ENCODE peak calls at places on chromosomes 13 and 19, in four cellular contexts. B is K562, W is SK-N-SH, E is HepG2. I is an unnamed sample.

GRCh38 chr19:18429717-18430416 is 8.1 kb downstream of the ISYNA1 start:
- DNase-seq in B (no peak), W (no peak), E (no peak), I (no peak)

GRCh38 chr13:41985788-41986508 is 25.0 kb upstream of the VWA8 start:
- DNase-seq in B (no peak), W (peak; percentile 31), E (no peak), I (no peak)

GRCh38 chr13:28744656-28745055 is 25.9 kb upstream of the SLC46A3 start:
- DNase-seq in B (no peak), W (no peak), E (no peak), I (peak; percentile 50)

GRCh38 chr13:100106705-100107104 is 17.8 kb downstream of the PCCA start:
- DNase-seq in B (no peak), W (no peak), E (no peak), I (no peak)

GRCh38 chr13:71721117-71721516 is 145.9 kb downstream of the DACH1 start:
- DNase-seq in B (no peak), W (no peak), E (no peak), I (no peak)

GRCh38 chr13:82747948-82748347 is 1134.3 kb downstream of the SLITRK1 start:
- DNase-seq in B (no peak), W (no peak), E (no peak), I (no peak)

GRCh38 chr19:16825312-16826168 is 3.7 kb upstream of the SIN3B start:
- DNase-seq in B (no peak), W (peak; percentile 33), E (no peak), I (no peak)

GRCh38 chr19:45019187-45019586 is 17.9 kb downstream of the RELB start:
- DNase-seq in B (no peak), W (no peak), E (no peak), I (no peak)

GRCh38 chr19:1097810-1098176 is 2.6 kb upstream of the POLR2E start:
- DNase-seq in B (no peak), W (no peak), E (peak; percentile 89), I (no peak)

GRCh38 chr13:47945738-47946137 is 55.3 kb downstream of the SUCLA2 start:
- DNase-seq in B (no peak), W (no peak), E (peak; percentile 4), I (no peak)

GRCh38 chr13:47632311-47632710 is 368.8 kb downstream of the SUCLA2 start:
- DNase-seq in B (no peak), W (no peak), E (no peak), I (no peak)

GRCh38 chr13:73261739-73262216 is 203.0 kb downstream of the KLF5 start:
- DNase-seq in B (no peak), W (no peak), E (no peak), I (no peak)

GRCh38 chr19:51621178-51621577 is 9.0 kb downstream of the SIGLEC5 start:
- DNase-seq in B (no peak), W (no peak), E (no peak), I (peak; percentile 96)

GRCh38 chr13:102466836-102467235 is 65.0 kb upstream of the FGF14 start:
- DNase-seq in B (no peak), W (no peak), E (no peak), I (no peak)

GRCh38 chr13:104979281-104979680 is 1556.2 kb downstream of the EFNB2 start:
- DNase-seq in B (no peak), W (no peak), E (no peak), I (no peak)

GRCh38 chr13:42114912-42115311 is 66.5 kb downstream of the DGKH start:
- DNase-seq in B (no peak), W (no peak), E (no peak), I (no peak)

GRCh38 chr13:50124536-50125305 is 109.5 kb downstream of the KCNRG start:
- DNase-seq in B (peak; percentile 37), W (peak; percentile 99), E (peak; percentile 33), I (peak; percentile 98)

GRCh38 chr19:2887391-2887914 is 13.3 kb upstream of the ZNF57 start:
- DNase-seq in B (peak; percentile 47), W (peak; percentile 78), E (peak; percentile 76), I (peak; percentile 15)

GRCh38 chr19:16649734-16650133 is 10.2 kb downstream of the SMIM7 start:
- DNase-seq in B (no peak), W (no peak), E (no peak), I (no peak)

GRCh38 chr13:45786293-45786920 is 65.1 kb downstream of the SIAH3 start:
- DNase-seq in B (no peak), W (peak; percentile 34), E (no peak), I (no peak)

GRCh38 chr19:32626969-32627368 is 46.0 kb downstream of the PDCD5 start:
- DNase-seq in B (no peak), W (no peak), E (no peak), I (no peak)

GRCh38 chr19:10617409-10618121 is 7.8 kb upstream of the SLC44A2 start:
- DNase-seq in B (peak; percentile 42), W (peak; percentile 11), E (no peak), I (no peak)

GRCh38 chr19:3396881-3397265 is 30.5 kb downstream of the NFIC start:
- DNase-seq in B (no peak), W (no peak), E (no peak), I (no peak)

GRCh38 chr19:54662730-54663129 is at the start of gene LILRB4:
- DNase-seq in B (peak; percentile 28), W (no peak), E (no peak), I (no peak)

GRCh38 chr13:78595819-78596700 is 7.3 kb downstream of the POU4F1 start:
- DNase-seq in B (no peak), W (peak; percentile 84), E (peak; percentile 12), I (peak; percentile 27)
- TF ChIP-seq GABPA in B (no peak), W (no peak), E (no peak), I (no peak)

DNA sequence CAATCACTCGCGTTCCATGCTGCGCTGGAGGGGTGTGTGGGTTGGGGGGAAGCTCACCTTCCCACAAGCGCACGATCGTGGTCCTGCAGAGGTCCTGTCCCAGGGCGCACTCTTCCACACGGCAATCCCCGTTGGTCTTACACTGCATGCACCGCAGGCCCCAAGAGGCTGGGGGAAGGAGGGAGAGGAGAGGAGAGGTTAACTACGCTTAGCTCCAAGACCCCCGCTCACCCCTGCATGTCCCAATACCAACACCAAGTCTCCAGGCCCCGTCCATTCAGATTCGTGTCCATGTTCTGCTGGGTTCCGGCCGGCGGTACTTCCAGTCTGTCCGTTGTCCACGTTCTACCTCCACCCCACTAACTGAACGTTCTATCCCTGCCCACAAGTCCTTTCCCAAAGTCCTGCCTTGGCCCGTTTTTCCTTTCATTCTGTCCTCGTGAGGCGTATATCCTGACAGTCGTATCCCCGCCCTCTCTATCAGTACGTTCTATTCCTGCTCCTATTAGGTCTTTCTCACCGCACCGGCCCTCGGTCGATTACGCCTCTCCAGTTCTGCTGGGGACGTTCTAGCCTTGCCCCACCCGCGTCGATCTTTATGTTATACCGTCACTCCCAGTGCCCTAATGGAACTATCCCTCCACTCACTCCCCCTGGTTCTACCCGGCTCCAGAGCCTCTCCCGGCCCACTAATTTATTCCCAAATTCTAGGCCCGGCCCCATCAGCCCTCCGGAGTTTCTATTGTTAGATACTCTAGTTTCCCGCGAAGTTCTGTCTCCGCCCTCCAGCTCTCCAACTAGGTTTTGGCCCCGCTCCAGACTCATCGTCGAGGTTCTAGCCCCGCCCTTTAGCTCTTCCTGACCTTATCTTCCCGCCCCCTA is 2.2 kb downstream of the PLAUR start:
- DNase-seq in B (peak; percentile 94), W (no peak), E (no peak), I (no peak)
- TF ChIP-seq GABPA in B (no peak), W (no peak), E (no peak), I (no peak)

GRCh38 chr13:112799394-112799793 is 109.6 kb downstream of the ATP11A start:
- DNase-seq in B (no peak), W (no peak), E (no peak), I (no peak)
- TF ChIP-seq GABPA in B (no peak), W (no peak), E (no peak), I (no peak)

GRCh38 chr19:57512845-57513244 is 13.1 kb downstream of the ZNF773 start:
- DNase-seq in B (no peak), W (no peak), E (no peak), I (no peak)
- TF ChIP-seq GABPA in B (no peak), W (no peak), E (no peak), I (no peak)

DNA sequence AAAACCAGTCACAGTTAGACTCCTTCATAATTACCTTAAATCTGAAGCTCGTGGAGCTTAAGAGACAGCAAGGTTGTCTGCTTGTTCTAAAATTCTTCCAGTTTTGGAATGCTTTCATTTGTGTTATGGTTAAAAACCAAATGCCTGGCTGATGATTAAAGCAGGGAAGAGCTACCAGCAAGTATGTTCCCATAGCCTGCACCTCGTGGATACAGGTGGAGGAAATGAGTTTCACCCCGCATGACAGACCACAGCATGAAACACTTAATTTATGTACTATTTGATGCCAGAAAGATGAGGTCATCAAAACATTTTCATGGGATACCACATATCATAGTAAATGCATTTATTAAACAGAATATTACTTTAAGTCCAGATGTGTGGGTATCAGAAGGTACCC is 416 bp upstream of the DOCK9 start:
- DNase-seq in B (no peak), W (no peak), E (no peak), I (no peak)
- TF ChIP-seq GABPA in B (no peak), W (no peak), E (no peak), I (no peak)

GRCh38 chr19:42403586-42403985 is 13.5 kb upstream of the CNFN start:
- DNase-seq in B (no peak), W (no peak), E (no peak), I (no peak)

GRCh38 chr19:42402376-42403116 is 12.4 kb upstream of the CNFN start:
- DNase-seq in B (no peak), W (peak; percentile 56), E (no peak), I (no peak)

GRCh38 chr19:42400404-42400803 is 10.3 kb upstream of the CNFN start:
- DNase-seq in B (no peak), W (no peak), E (no peak), I (no peak)

GRCh38 chr19:42397315-42398166 is 7.4 kb upstream of the CNFN start:
- DNase-seq in B (no peak), W (no peak), E (no peak), I (no peak)

DNA sequence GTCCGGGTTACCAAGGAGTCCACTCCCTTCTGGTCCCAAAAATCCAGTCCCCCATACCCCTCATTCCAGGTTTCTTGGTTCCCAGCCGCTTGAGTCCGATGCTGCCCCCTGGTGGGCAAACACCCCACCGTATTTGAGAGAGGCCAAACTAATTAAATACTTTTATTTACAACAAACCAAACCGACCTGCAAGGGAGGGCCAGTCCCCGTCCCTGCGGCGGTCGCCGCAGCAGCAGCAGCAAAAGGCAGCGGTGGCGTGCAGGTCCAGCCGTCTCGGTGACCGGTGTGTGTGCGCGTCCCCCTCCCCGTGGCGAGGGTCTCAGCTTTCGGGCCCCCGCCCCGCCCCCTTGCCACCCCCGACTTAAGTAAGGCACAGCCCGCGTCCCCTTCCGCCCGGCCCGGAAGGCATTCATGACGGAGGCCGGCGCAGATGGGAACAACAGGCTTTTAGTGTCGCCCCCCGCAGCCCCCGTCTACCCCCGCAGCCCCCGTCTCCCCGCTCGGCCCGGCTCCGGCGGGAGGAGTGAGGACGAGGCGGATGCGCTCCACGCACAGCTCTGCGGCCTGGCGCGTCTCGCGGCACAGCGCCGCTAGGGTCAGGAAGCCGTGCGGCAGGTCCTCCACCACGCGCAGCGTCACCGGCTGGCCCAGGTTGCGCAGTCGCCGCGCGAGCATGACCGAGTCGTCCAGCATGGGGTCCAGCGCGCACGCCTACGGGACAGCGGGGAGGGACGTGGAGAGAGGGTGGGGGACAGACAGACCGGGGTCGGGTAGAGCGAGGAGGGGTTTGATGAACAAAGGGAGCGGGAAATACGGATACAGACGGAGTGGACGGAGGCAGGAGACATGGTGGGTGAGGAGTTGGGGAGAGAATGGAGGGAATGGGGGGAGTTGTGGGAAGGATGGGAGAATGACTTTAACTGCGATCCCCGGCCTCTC is 11.5 kb upstream of the CNFN start:
- DNase-seq in B (peak; percentile 76), W (peak; percentile 90), E (peak; percentile 49), I (peak; percentile 71)
- TF ChIP-seq GABPA in B (no peak), W (no peak), E (no peak), I (no peak)